ENCODE peak calls at places on chromosomes 3 and 15, in seven cellular contexts. One of them, this sample, is unnamed.

GRCh38 chr15:63970723-63971426 is 75.4 kb downstream of the DAPK2 start:
- DNase-seq in T1000: no peak
- DNase-seq in effector memory CD4-positive, alpha-beta T cell: no peak
- DNase-seq in body of pancreas: no peak
- DNase-seq in A549: no peak
- DNase-seq in astrocyte of the hippocampus: no peak
- DNase-seq in caudate nucleus: no peak
- DNase-seq in this sample: peak; percentile 47

GRCh38 chr3:56135941-56136340 is 332.3 kb downstream of the ERC2 start:
- DNase-seq in T1000: no peak
- DNase-seq in effector memory CD4-positive, alpha-beta T cell: no peak
- DNase-seq in body of pancreas: no peak
- DNase-seq in A549: no peak
- DNase-seq in astrocyte of the hippocampus: no peak
- DNase-seq in caudate nucleus: no peak
- DNase-seq in this sample: no peak

GRCh38 chr3:153978023-153978422 is 143.2 kb upstream of the ARHGEF26 start:
- DNase-seq in T1000: no peak
- DNase-seq in effector memory CD4-positive, alpha-beta T cell: no peak
- DNase-seq in body of pancreas: no peak
- DNase-seq in A549: no peak
- DNase-seq in astrocyte of the hippocampus: no peak
- DNase-seq in caudate nucleus: no peak
- DNase-seq in this sample: no peak

GRCh38 chr3:69948246-69948862 is 51.2 kb upstream of the SAMMSON start:
- DNase-seq in T1000: peak; percentile 16
- DNase-seq in effector memory CD4-positive, alpha-beta T cell: no peak
- DNase-seq in body of pancreas: no peak
- DNase-seq in A549: no peak
- DNase-seq in astrocyte of the hippocampus: peak; percentile 61
- DNase-seq in caudate nucleus: no peak
- DNase-seq in this sample: peak; percentile 66

GRCh38 chr15:92112180-92112579 is 258.7 kb downstream of the SLCO3A1 start:
- DNase-seq in T1000: no peak
- DNase-seq in effector memory CD4-positive, alpha-beta T cell: no peak
- DNase-seq in body of pancreas: no peak
- DNase-seq in A549: no peak
- DNase-seq in astrocyte of the hippocampus: no peak
- DNase-seq in caudate nucleus: peak; percentile 29
- DNase-seq in this sample: no peak

GRCh38 chr15:40306908-40307307 is 827 bp downstream of the PLCB2 start:
- DNase-seq in T1000: no peak
- DNase-seq in effector memory CD4-positive, alpha-beta T cell: no peak
- DNase-seq in body of pancreas: no peak
- DNase-seq in A549: no peak
- DNase-seq in astrocyte of the hippocampus: no peak
- DNase-seq in caudate nucleus: no peak
- DNase-seq in this sample: no peak

GRCh38 chr3:159782724-159783421 is 205.8 kb upstream of the IL12A start:
- DNase-seq in T1000: no peak
- DNase-seq in effector memory CD4-positive, alpha-beta T cell: no peak
- DNase-seq in body of pancreas: no peak
- DNase-seq in A549: no peak
- DNase-seq in astrocyte of the hippocampus: no peak
- DNase-seq in caudate nucleus: no peak
- DNase-seq in this sample: no peak

GRCh38 chr3:15926866-15927265 is 129.1 kb upstream of the ANKRD28 start:
- DNase-seq in T1000: no peak
- DNase-seq in effector memory CD4-positive, alpha-beta T cell: no peak
- DNase-seq in body of pancreas: no peak
- DNase-seq in A549: no peak
- DNase-seq in astrocyte of the hippocampus: no peak
- DNase-seq in caudate nucleus: no peak
- DNase-seq in this sample: no peak

GRCh38 chr15:62977952-62978811 is 64.4 kb upstream of the TPM1 start:
- DNase-seq in T1000: peak; percentile 44
- DNase-seq in effector memory CD4-positive, alpha-beta T cell: no peak
- DNase-seq in body of pancreas: no peak
- DNase-seq in A549: no peak
- DNase-seq in astrocyte of the hippocampus: peak; percentile 31
- DNase-seq in caudate nucleus: no peak
- DNase-seq in this sample: peak; percentile 98

GRCh38 chr15:56732135-56732880 is 1.0 kb downstream of the ZNF280D start:
- DNase-seq in T1000: no peak
- DNase-seq in effector memory CD4-positive, alpha-beta T cell: no peak
- DNase-seq in body of pancreas: peak; percentile 34
- DNase-seq in A549: peak; percentile 46
- DNase-seq in astrocyte of the hippocampus: peak; percentile 84
- DNase-seq in caudate nucleus: no peak
- DNase-seq in this sample: peak; percentile 67

GRCh38 chr3:130971208-130971607 is 55.4 kb downstream of the ASTE1 start:
- DNase-seq in T1000: no peak
- DNase-seq in effector memory CD4-positive, alpha-beta T cell: no peak
- DNase-seq in body of pancreas: no peak
- DNase-seq in A549: no peak
- DNase-seq in astrocyte of the hippocampus: no peak
- DNase-seq in caudate nucleus: no peak
- DNase-seq in this sample: peak; percentile 23

GRCh38 chr3:168693870-168694269 is 598.1 kb upstream of the GOLIM4 start:
- DNase-seq in T1000: no peak
- DNase-seq in effector memory CD4-positive, alpha-beta T cell: no peak
- DNase-seq in body of pancreas: no peak
- DNase-seq in A549: no peak
- DNase-seq in astrocyte of the hippocampus: no peak
- DNase-seq in caudate nucleus: no peak
- DNase-seq in this sample: no peak

GRCh38 chr3:183578179-183578578 is 22.7 kb upstream of the KLHL6 start:
- DNase-seq in T1000: no peak
- DNase-seq in effector memory CD4-positive, alpha-beta T cell: no peak
- DNase-seq in body of pancreas: no peak
- DNase-seq in A549: no peak
- DNase-seq in astrocyte of the hippocampus: no peak
- DNase-seq in caudate nucleus: no peak
- DNase-seq in this sample: no peak

GRCh38 chr3:188914556-188914955 is 257.2 kb upstream of the TPRG1 start:
- DNase-seq in T1000: no peak
- DNase-seq in effector memory CD4-positive, alpha-beta T cell: no peak
- DNase-seq in body of pancreas: no peak
- DNase-seq in A549: no peak
- DNase-seq in astrocyte of the hippocampus: peak; percentile 16
- DNase-seq in caudate nucleus: no peak
- DNase-seq in this sample: peak; percentile 79

GRCh38 chr3:150227839-150228238 is 180.3 kb upstream of the TSC22D2 start:
- DNase-seq in T1000: peak; percentile 53
- DNase-seq in effector memory CD4-positive, alpha-beta T cell: no peak
- DNase-seq in body of pancreas: peak; percentile 66
- DNase-seq in A549: peak; percentile 38
- DNase-seq in astrocyte of the hippocampus: peak; percentile 89
- DNase-seq in caudate nucleus: peak; percentile 18
- DNase-seq in this sample: peak; percentile 75

GRCh38 chr15:41692049-41692448 is 31.8 kb downstream of the MGA start:
- DNase-seq in T1000: no peak
- DNase-seq in effector memory CD4-positive, alpha-beta T cell: no peak
- DNase-seq in body of pancreas: no peak
- DNase-seq in A549: no peak
- DNase-seq in astrocyte of the hippocampus: no peak
- DNase-seq in caudate nucleus: no peak
- DNase-seq in this sample: no peak

GRCh38 chr15:90982135-90982534 is 12.2 kb downstream of the PRC1 start:
- DNase-seq in T1000: no peak
- DNase-seq in effector memory CD4-positive, alpha-beta T cell: no peak
- DNase-seq in body of pancreas: no peak
- DNase-seq in A549: no peak
- DNase-seq in astrocyte of the hippocampus: no peak
- DNase-seq in caudate nucleus: no peak
- DNase-seq in this sample: peak; percentile 44

GRCh38 chr3:66494964-66495581 is 5.7 kb downstream of the LRIG1 start:
- DNase-seq in T1000: no peak
- DNase-seq in effector memory CD4-positive, alpha-beta T cell: no peak
- DNase-seq in body of pancreas: no peak
- DNase-seq in A549: no peak
- DNase-seq in astrocyte of the hippocampus: peak; percentile 29
- DNase-seq in caudate nucleus: no peak
- DNase-seq in this sample: no peak

GRCh38 chr3:186665484-186666188 is at the start of gene HRG:
- DNase-seq in T1000: no peak
- DNase-seq in effector memory CD4-positive, alpha-beta T cell: no peak
- DNase-seq in body of pancreas: no peak
- DNase-seq in A549: no peak
- DNase-seq in astrocyte of the hippocampus: no peak
- DNase-seq in caudate nucleus: no peak
- DNase-seq in this sample: no peak

GRCh38 chr3:50410185-50410584 is 50.9 kb upstream of the TMEM115 start:
- DNase-seq in T1000: no peak
- DNase-seq in effector memory CD4-positive, alpha-beta T cell: no peak
- DNase-seq in body of pancreas: no peak
- DNase-seq in A549: no peak
- DNase-seq in astrocyte of the hippocampus: no peak
- DNase-seq in caudate nucleus: no peak
- DNase-seq in this sample: no peak